ENCODE peak calls at places on chromosomes 6 and 20, in six cellular contexts. D is stimulated activated CD8-positive, alpha-beta memory T cell treated with anti-CD3 and anti-CD28 coated beads, Interleukin-7, amount 100 ng/mL, for 4 hours; P is iris pigment epithelial cell; X is Daoy; V is dorsolateral prefrontal cortex; B is GM23338. K is an unnamed sample.

GRCh38 chr20:59925894-59926293 is 7.5 kb downstream of the SYCP2 start:
- DNase-seq in D (no peak), P (no peak), X (no peak), V (no peak), B (no peak), K (no peak)

GRCh38 chr6:131733376-131734016 is 22.7 kb upstream of the CTAGE9 start:
- DNase-seq in D (no peak), P (peak), X (peak), V (no peak), B (no peak), K (no peak)

GRCh38 chr6:157032923-157033322 is 255.7 kb downstream of the ARID1B start:
- DNase-seq in D (no peak), P (no peak), X (no peak), V (no peak), B (no peak), K (no peak)

GRCh38 chr6:21942910-21943309 is 349.4 kb downstream of the SOX4 start:
- DNase-seq in D (no peak), P (peak), X (no peak), V (no peak), B (no peak), K (no peak)

GRCh38 chr6:90294989-90295853 is 1.4 kb downstream of the BACH2 start:
- DNase-seq in D (peak), P (peak), X (peak), V (peak), B (peak), K (peak)

GRCh38 chr6:11911535-11911934 is 100.6 kb upstream of the HIVEP1 start:
- DNase-seq in D (no peak), P (peak), X (no peak), V (no peak), B (no peak), K (no peak)

GRCh38 chr6:154521412-154521811 is 10.9 kb upstream of the CNKSR3 start:
- DNase-seq in D (no peak), P (no peak), X (no peak), V (no peak), B (no peak), K (no peak)

GRCh38 chr20:50891138-50891537 is 40.1 kb downstream of the ADNP start:
- DNase-seq in D (no peak), P (peak), X (no peak), V (no peak), B (no peak), K (no peak)

GRCh38 chr6:142378138-142378875 is 76.5 kb downstream of the ADGRG6 start:
- DNase-seq in D (no peak), P (peak), X (peak), V (no peak), B (peak), K (no peak)

GRCh38 chr6:142236686-142237085 is 65.1 kb upstream of the ADGRG6 start:
- DNase-seq in D (no peak), P (no peak), X (no peak), V (no peak), B (no peak), K (no peak)

GRCh38 chr6:148509789-148510581 is 167.3 kb downstream of the SASH1 start:
- DNase-seq in D (no peak), P (peak), X (peak), V (no peak), B (no peak), K (peak)

GRCh38 chr6:5173862-5174643 is 86.7 kb downstream of the LYRM4 start:
- DNase-seq in D (peak), P (peak), X (no peak), V (no peak), B (peak), K (no peak)

GRCh38 chr20:46674253-46675083 is 14.8 kb downstream of the TP53RK start:
- DNase-seq in D (no peak), P (no peak), X (no peak), V (no peak), B (no peak), K (no peak)